ENCODE peak calls at places on chromosomes 11 and 22, in six cellular contexts. V is colonic mucosa, R is lower lobe of right lung, D is MM.1S, I is PC-3, X is endodermal cell. E is an unnamed sample.
A peak's percentile ranks its signal among the peaks of the same experiment; 100 is the strongest.

GRCh38 chr11:3984896-3985295 is 109.7 kb upstream of the RRM1 start:
- DNase-seq in D (no peak), I (no peak), X (peak; percentile 55), V (no peak), R (no peak), E (no peak)

GRCh38 chr22:36702832-36703210 is 731 bp downstream of the CACNG2 start:
- DNase-seq in I (no peak), R (no peak), D (no peak), X (no peak), V (no peak), E (no peak)

GRCh38 chr11:130765951-130766649 is 150.2 kb downstream of the SNX19 start:
- DNase-seq in I (no peak), D (peak; percentile 86), R (no peak), X (peak; percentile 43), V (no peak), E (peak; percentile 59)

GRCh38 chr11:1762537-1763302 is 1.0 kb downstream of the CTSD start:
- DNase-seq in R (peak; percentile 73), X (no peak), V (peak; percentile 92), D (no peak), I (peak; percentile 75), E (peak; percentile 45)

GRCh38 chr22:46125816-46126770 is 24.2 kb upstream of the PPARA start:
- DNase-seq in D (no peak), V (peak; percentile 81), R (no peak), X (no peak), I (no peak), E (no peak)

GRCh38 chr11:77654770-77655434 is 17.3 kb upstream of the CLNS1A start:
- DNase-seq in R (no peak), D (no peak), I (no peak), V (no peak), X (no peak), E (no peak)

GRCh38 chr22:46445771-46446485 is 91.5 kb downstream of the CELSR1 start:
- DNase-seq in V (no peak), I (no peak), R (no peak), D (no peak), X (peak; percentile 48), E (no peak)

GRCh38 chr22:26414347-26414746 is 14.7 kb upstream of the ASPHD2 start:
- DNase-seq in R (no peak), V (no peak), I (no peak), D (no peak), X (no peak), E (no peak)

GRCh38 chr11:83235825-83236224 is 42.3 kb downstream of the ANKRD42 start:
- DNase-seq in R (no peak), V (no peak), I (no peak), D (no peak), X (no peak), E (no peak)

GRCh38 chr11:7204778-7205177 is 46.9 kb upstream of the SYT9 start:
- DNase-seq in V (no peak), I (peak; percentile 56), D (no peak), R (no peak), X (no peak), E (peak; percentile 8)

GRCh38 chr11:114077482-114078305 is 18.2 kb downstream of the ZBTB16 start:
- DNase-seq in X (peak; percentile 73), V (no peak), R (no peak), I (no peak), D (peak; percentile 64), E (no peak)

GRCh38 chr11:65653229-65654225 is 9.2 kb downstream of the RELA start:
- DNase-seq in D (no peak), I (no peak), R (peak; percentile 66), V (no peak), X (no peak), E (no peak)

GRCh38 chr22:43823353-43823908 is 11.3 kb upstream of the EFCAB6 start:
- DNase-seq in D (no peak), R (peak; percentile 71), V (no peak), X (peak; percentile 68), I (peak; percentile 56), E (no peak)

GRCh38 chr11:107770546-107770945 is 58.7 kb upstream of the SLN start:
- DNase-seq in V (no peak), I (peak; percentile 51), X (no peak), R (no peak), D (peak; percentile 12), E (peak; percentile 40)

GRCh38 chr22:19723165-19723989 is at the start of gene GP1BB:
- DNase-seq in D (no peak), I (peak; percentile 34), R (peak; percentile 61), V (peak; percentile 42), X (peak; percentile 83), E (no peak)

GRCh38 chr22:50081426-50082196 is 3.6 kb downstream of the MLC1 start:
- DNase-seq in R (no peak), V (no peak), X (peak; percentile 43), D (no peak), I (no peak), E (no peak)

GRCh38 chr22:44154431-44154942 is 26.2 kb upstream of the PARVG start:
- DNase-seq in X (no peak), R (no peak), I (no peak), D (no peak), V (no peak), E (peak; percentile 11)

GRCh38 chr22:44026630-44027511 is 2.8 kb downstream of the PARVB start:
- DNase-seq in X (no peak), D (peak; percentile 87), R (peak; percentile 89), I (no peak), V (peak; percentile 59), E (peak; percentile 42)

DNA sequence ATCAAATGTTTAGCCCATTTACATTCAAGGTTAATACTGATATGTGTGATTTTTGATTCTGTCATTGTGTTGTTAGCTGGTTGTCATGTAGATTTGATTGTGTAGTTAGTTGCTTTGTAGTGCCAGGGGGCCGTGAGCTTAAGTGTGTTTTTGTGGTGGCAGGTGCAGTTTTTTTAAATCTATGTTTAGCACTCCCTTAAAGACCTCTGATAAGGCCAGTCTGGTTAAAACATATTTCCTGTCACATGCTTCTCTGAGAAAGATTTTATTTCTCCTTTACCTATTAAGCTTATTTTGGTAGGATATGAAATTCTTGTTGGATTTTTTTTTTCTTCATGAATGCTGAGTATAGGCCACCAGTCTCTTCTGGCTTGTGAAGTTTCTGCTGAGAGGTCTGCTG is 540.6 kb downstream of the LUZP2 start:
- DNase-seq in V (no peak), R (no peak), I (no peak), X (no peak), D (peak; percentile 68), E (no peak)
- TF ChIP-seq CTCF in V (no peak), R (no peak), I (no peak), X (no peak), D (no peak), E (no peak)

GRCh38 chr11:11876458-11876857 is 34.7 kb downstream of the USP47 start:
- DNase-seq in X (peak; percentile 75), R (no peak), V (no peak), D (no peak), I (peak; percentile 33), E (peak; percentile 25)
- TF ChIP-seq CTCF in X (peak; percentile 75), R (no peak), V (no peak), D (peak; percentile 18), I (peak; percentile 58), E (peak; percentile 37)

DNA sequence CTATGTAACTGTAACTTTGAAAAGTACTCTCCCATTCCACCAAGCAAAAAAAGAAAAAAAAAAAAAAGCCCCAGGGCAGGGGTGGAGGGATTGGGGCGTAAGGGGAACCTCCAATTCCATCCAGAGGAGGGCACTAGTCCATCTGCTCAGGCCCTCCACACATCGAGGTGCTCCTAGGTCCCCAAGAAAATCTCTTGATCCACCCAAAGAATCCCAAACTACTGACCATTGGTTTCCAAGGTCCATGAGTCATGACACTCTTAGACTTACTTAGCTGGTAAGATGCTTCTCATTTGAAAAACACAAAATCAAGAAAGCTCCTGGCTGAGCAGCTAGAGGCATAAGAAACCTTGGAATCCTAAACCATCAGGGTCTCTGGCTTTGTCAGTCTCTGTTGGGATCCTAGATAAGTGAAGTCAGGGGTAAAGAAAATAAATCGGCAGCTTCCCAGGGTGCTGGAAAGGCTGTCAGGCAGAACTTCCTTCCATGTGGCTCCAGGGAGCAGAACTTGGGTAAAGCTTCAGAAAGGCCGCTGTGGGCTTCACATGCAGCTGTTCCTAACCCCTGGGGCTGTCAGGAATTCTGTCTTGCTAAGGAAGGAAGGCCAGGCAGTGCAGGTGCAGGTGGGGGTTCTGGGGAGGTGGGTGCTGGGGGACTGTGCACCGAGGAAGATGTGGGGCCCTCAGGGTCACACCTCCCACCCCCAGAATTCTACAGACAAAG is 49.4 kb upstream of the ADA2 start:
- DNase-seq in V (no peak), R (no peak), I (no peak), X (peak; percentile 76), D (no peak), E (no peak)
- TF ChIP-seq CTCF in V (no peak), R (peak; percentile 41), I (no peak), X (peak; percentile 82), D (peak; percentile 41), E (peak; percentile 2)

GRCh38 chr11:110184974-110185597 is 91.9 kb downstream of the ZC3H12C start:
- DNase-seq in R (no peak), I (peak; percentile 82), D (no peak), V (no peak), X (no peak), E (peak; percentile 100)

GRCh38 chr11:110185599-110185998 is 92.4 kb downstream of the ZC3H12C start:
- DNase-seq in X (peak; percentile 49), R (no peak), D (no peak), V (no peak), I (no peak), E (no peak)

GRCh38 chr11:110184466-110184865 is 91.3 kb downstream of the ZC3H12C start:
- DNase-seq in I (no peak), R (no peak), D (no peak), X (no peak), V (no peak), E (peak; percentile 95)

GRCh38 chr11:110186456-110186855 is 93.3 kb downstream of the ZC3H12C start:
- DNase-seq in X (peak; percentile 41), V (no peak), R (no peak), D (no peak), I (no peak), E (no peak)

GRCh38 chr11:110182886-110183285 is 89.7 kb downstream of the ZC3H12C start:
- DNase-seq in R (no peak), I (peak; percentile 86), V (no peak), X (no peak), D (no peak), E (peak; percentile 95)
- TF ChIP-seq CTCF in R (no peak), I (no peak), V (no peak), X (no peak), D (no peak), E (no peak)

DNA sequence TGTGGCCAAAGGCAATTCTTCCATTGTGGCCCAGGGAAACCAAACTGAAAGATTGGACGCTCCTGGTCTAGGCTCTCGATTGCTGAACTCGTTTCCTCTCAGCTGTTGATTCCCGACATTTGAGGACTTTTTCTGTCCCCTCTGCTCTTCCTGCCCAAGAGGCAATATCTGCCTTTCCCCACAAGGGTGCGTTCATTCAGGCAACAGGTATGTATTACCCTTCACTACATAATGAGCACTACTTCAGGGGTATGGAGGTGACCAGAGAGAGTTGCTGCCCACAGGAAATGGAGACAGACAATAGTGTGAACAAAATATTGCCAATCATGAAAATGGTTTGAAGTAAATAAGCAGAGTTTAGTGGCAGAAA is 8.2 kb downstream of the PTH start:
- DNase-seq in V (peak; percentile 37), D (no peak), X (peak; percentile 81), R (no peak), I (peak; percentile 29), E (peak; percentile 1)
- TF ChIP-seq CTCF in V (peak; percentile 25), D (peak; percentile 25), X (peak; percentile 66), R (no peak), I (peak; percentile 50), E (peak; percentile 29)

GRCh38 chr11:118921121-118921928 is 4.4 kb downstream of the BCL9L start:
- DNase-seq in D (no peak), R (peak; percentile 80), X (peak; percentile 93), I (peak; percentile 77), V (peak; percentile 68), E (peak; percentile 95)
- TF ChIP-seq CTCF in D (no peak), R (no peak), X (no peak), I (no peak), V (no peak), E (no peak)

GRCh38 chr11:46383404-46383758 is 1.9 kb downstream of the MDK start:
- DNase-seq in D (no peak), X (no peak), R (no peak), V (no peak), I (no peak), E (no peak)
- TF ChIP-seq CTCF in D (no peak), X (peak; percentile 10), R (no peak), V (peak; percentile 11), I (no peak), E (no peak)